ENCODE peak calls at places on chromosomes 7 and 10, in four cellular contexts. R is cardiac muscle cell, J is BJ, C is transverse colon. Y is an unnamed sample.

GRCh38 chr7:101882595-101883564 is 65.5 kb downstream of the CUX1 start:
- DNase-seq in J (peak; percentile 99), C (peak; percentile 85), R (peak; percentile 57), Y (peak; percentile 99)

GRCh38 chr10:35855155-35855947 is 213.3 kb upstream of the FZD8 start:
- DNase-seq in R (no peak), J (no peak), C (no peak), Y (peak; percentile 34)

GRCh38 chr7:44227911-44228310 is 27.1 kb downstream of the YKT6 start:
- DNase-seq in C (no peak), R (no peak), J (no peak), Y (no peak)

GRCh38 chr7:34849163-34849960 is 187.9 kb downstream of the DPY19L1 start:
- DNase-seq in R (no peak), C (no peak), J (no peak), Y (peak; percentile 18)

GRCh38 chr7:130831817-130832481 is 97.9 kb upstream of the KLF14 start:
- DNase-seq in R (peak; percentile 48), C (no peak), J (no peak), Y (peak; percentile 78)

GRCh38 chr7:41708621-41709358 is 5.9 kb upstream of the INHBA start:
- DNase-seq in C (no peak), R (no peak), J (no peak), Y (no peak)

GRCh38 chr7:5704534-5704922 is 76.9 kb downstream of the RNF216 start:
- DNase-seq in C (peak; percentile 79), R (peak; percentile 80), J (peak; percentile 41), Y (peak; percentile 92)

GRCh38 chr10:6182454-6183098 is 20.2 kb upstream of the PFKFB3 start:
- DNase-seq in R (no peak), C (no peak), J (no peak), Y (no peak)

GRCh38 chr10:93711891-93712290 is 9.5 kb upstream of the FRA10AC1 start:
- DNase-seq in C (no peak), R (no peak), J (no peak), Y (peak; percentile 5)

GRCh38 chr7:50421043-50421442 is 29.1 kb downstream of the FIGNL1 start:
- DNase-seq in J (no peak), R (no peak), C (no peak), Y (no peak)

GRCh38 chr7:69967152-69967591 is 368.9 kb downstream of the AUTS2 start:
- DNase-seq in J (no peak), R (peak; percentile 53), C (no peak), Y (no peak)

DNA sequence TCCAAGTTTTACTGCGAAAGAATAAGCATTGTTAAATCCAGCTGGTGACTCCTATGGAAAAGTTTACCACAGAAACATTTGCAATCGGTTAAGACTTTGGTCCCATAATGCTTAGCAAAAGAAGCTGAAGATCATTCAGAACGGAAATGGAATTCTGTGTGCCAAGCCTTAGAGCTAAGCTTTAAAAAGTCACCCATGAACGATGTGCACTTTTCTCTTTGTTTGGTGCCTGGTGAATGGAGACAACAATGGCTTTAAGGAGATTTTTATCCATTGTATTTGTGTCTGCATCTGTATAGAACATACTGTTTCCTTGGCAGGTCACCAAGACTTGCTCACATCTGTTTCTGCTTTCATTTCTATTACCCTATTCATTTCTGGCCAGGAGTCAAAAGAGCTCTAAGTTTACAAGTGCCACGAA is 26.3 kb upstream of the COL1A2 start:
- DNase-seq in J (peak; percentile 74), R (no peak), C (no peak), Y (peak; percentile 94)
- H3K4me3 ChIP-seq in J (peak overlapping the region; percentile 29), R (no peak overlapping the region), C (no peak overlapping the region), Y (peak overlapping the region; percentile 0)

DNA sequence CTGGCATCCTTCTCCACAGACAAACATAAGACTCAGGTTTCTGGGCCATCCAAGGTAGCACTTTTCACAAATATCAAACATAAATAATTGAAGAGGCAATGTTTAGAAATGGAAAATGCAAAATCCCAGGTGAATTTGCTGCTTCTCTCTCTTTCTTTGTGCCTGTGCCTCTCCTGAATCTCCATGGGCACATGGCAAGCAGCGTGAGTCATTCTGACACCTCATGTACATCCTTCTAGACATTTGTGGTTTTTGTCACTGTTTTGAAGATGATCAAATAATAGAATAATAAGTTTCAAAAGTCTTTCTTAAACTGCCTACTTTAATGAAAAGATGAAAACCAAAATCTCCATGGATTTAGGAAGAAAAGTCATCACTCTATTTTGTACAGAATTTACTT is 60.3 kb upstream of the RAB11FIP2 start:
- DNase-seq in J (no peak), C (no peak), R (no peak), Y (no peak)
- H3K4me3 ChIP-seq in J (no peak overlapping the region), C (no peak overlapping the region), R (no peak overlapping the region), Y (no peak overlapping the region)

GRCh38 chr10:59234194-59234593 is 57.8 kb downstream of the PHYHIPL start:
- DNase-seq in C (no peak), J (no peak), R (no peak), Y (peak; percentile 40)
- H3K4me3 ChIP-seq in C (no peak overlapping the region), J (no peak overlapping the region), R (no peak overlapping the region), Y (no peak overlapping the region)

GRCh38 chr7:99579281-99579955 is 18.6 kb upstream of the TMEM225B start:
- DNase-seq in R (no peak), J (no peak), C (no peak), Y (no peak)
- H3K4me3 ChIP-seq in R (peak overlapping the region; percentile 42), J (peak overlapping the region; percentile 53), C (peak overlapping the region; percentile 41), Y (peak overlapping the region; percentile 53)

DNA sequence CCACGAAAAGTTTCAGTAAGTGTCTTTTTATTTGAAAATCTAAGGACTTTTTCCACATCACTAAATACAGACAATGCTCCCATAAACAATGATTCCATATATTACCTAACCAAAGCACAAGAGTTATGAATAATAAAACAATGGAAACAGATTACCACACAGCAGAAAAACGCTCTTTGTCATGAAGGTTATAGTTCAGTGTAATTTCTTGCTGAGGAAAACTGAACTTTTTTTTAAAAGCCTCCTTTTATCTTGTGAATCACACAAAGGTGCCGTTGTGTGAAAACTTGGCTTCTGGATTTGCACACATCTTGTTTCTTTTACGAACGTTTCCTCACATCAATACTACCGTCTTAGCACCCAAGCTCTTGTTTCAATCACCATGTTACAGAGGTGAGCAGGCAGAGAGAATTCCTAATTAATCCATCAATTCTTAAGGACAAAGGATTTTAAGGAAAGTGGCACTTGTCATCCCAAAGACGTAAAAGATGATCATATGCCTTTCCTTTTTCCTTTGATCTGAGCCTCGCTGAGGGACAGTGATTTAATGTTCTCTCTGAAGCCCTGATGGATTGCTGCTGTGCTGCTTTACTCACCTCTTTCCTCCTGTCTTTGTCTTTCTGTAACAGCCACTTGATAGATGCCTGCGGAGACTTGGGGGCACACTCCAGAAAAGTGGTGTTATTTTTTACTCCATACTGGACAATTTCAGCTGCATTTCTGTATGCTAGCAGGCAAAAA is 110.0 kb downstream of the CD36 start:
- DNase-seq in J (no peak), C (no peak), R (no peak), Y (peak; percentile 71)
- H3K4me3 ChIP-seq in J (no peak overlapping the region), C (no peak overlapping the region), R (no peak overlapping the region), Y (no peak overlapping the region)

GRCh38 chr7:15557186-15557585 is 4.6 kb downstream of the AGMO start:
- DNase-seq in J (no peak), R (no peak), C (no peak), Y (peak; percentile 40)

GRCh38 chr7:15558747-15559146 is 3.1 kb downstream of the AGMO start:
- DNase-seq in C (no peak), R (no peak), J (peak; percentile 17), Y (no peak)

GRCh38 chr7:15561840-15562239 is at the start of gene AGMO:
- DNase-seq in C (peak; percentile 87), R (peak; percentile 14), J (no peak), Y (peak; percentile 21)

GRCh38 chr7:15557686-15558085 is 4.1 kb downstream of the AGMO start:
- DNase-seq in R (no peak), J (no peak), C (no peak), Y (peak; percentile 40)

DNA sequence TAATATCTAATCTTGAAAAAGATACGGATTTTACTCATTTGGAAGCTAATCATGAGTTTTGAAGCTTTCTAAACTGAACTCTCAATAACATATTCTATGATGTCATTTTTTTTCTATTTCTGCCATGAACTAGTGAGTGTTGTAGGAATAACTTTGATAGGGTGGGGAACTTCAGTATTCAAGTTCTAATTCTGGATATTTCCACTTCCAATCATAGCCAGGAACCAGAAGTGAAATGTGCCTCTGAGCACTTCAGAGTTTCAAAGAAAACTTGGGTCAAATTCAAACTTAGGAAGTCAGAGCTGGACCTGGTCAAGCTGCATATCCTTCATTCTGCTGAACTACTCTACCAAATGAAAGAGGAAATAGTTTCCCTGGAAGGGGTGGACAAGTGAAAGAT is 847 bp downstream of the AGMO start:
- DNase-seq in R (no peak), C (no peak), J (no peak), Y (no peak)
- H3K4me3 ChIP-seq in R (no peak overlapping the region), C (peak overlapping the region; percentile 13), J (no peak overlapping the region), Y (peak overlapping the region; percentile 51)

GRCh38 chr10:63712717-63713115 is 191.5 kb downstream of the REEP3 start:
- DNase-seq in C (no peak), J (no peak), R (no peak), Y (peak; percentile 39)

GRCh38 chr10:63716174-63716573 is 195.0 kb downstream of the REEP3 start:
- DNase-seq in C (no peak), R (no peak), J (no peak), Y (no peak)

GRCh38 chr10:63711866-63712716 is 190.9 kb downstream of the REEP3 start:
- DNase-seq in C (peak; percentile 95), R (no peak), J (peak; percentile 87), Y (peak; percentile 97)

GRCh38 chr10:63711361-63711760 is 190.2 kb downstream of the REEP3 start:
- DNase-seq in C (no peak), J (no peak), R (no peak), Y (peak; percentile 95)

GRCh38 chr10:63713191-63714144 is 192.3 kb downstream of the REEP3 start:
- DNase-seq in C (peak; percentile 79), J (no peak), R (peak; percentile 61), Y (peak; percentile 75)
- H3K4me3 ChIP-seq in C (no peak overlapping the region), J (no peak overlapping the region), R (no peak overlapping the region), Y (no peak overlapping the region)